ENCODE peak calls at places on chromosomes 1 and 21, in six cellular contexts. L is IMR-90, G is Peyer's patch, O is mammary epithelial cell, D is hepatocyte, H is heart left ventricle. I is an unnamed sample. For H3K27me3, the result is how much of the 10 kb centered on the place peaks cover.

GRCh38 chr1:60483471-60483870 is 409.9 kb upstream of the C1orf87 start:
- DNase-seq in L (no peak), G (no peak), O (no peak), D (no peak), H (no peak), I (no peak)

GRCh38 chr1:223755432-223755792 is 43.1 kb downstream of the CAPN2 start:
- DNase-seq in L (no peak), G (peak), O (no peak), D (no peak), H (no peak), I (no peak)

GRCh38 chr1:221939598-221939997 is 197.7 kb upstream of the DUSP10 start:
- DNase-seq in L (no peak), G (no peak), O (no peak), D (no peak), H (no peak), I (no peak)

GRCh38 chr1:234555390-234556112 is 54.4 kb downstream of the IRF2BP2 start:
- DNase-seq in L (no peak), G (no peak), O (no peak), D (no peak), H (no peak), I (no peak)

GRCh38 chr1:62070384-62071011 is 124.2 kb upstream of the L1TD1 start:
- DNase-seq in L (peak), G (no peak), O (no peak), D (no peak), H (no peak), I (no peak)

GRCh38 chr1:27001570-27002360 is 8.3 kb downstream of the TRNP1 start:
- DNase-seq in L (no peak), G (no peak), O (peak), D (peak), H (peak), I (peak)

GRCh38 chr1:20165522-20165951 is 20.4 kb upstream of the UBXN10 start:
- DNase-seq in L (no peak), G (no peak), O (peak), D (no peak), H (no peak), I (no peak)

GRCh38 chr1:199124351-199124750 is 485.5 kb downstream of the PTPRC start:
- DNase-seq in L (peak), G (no peak), O (no peak), D (no peak), H (no peak), I (no peak)

GRCh38 chr1:150695561-150695960 is 1.4 kb downstream of the GOLPH3L start:
- DNase-seq in L (peak), G (no peak), O (peak), D (no peak), H (no peak), I (no peak)

GRCh38 chr1:145545055-145545454 is 62.7 kb upstream of the GPR89A start:
- DNase-seq in L (peak), G (no peak), O (no peak), D (no peak), H (no peak), I (no peak)

GRCh38 chr1:31218705-31219104 is 21.0 kb downstream of the NKAIN1 start:
- DNase-seq in L (no peak), G (no peak), O (no peak), D (no peak), H (no peak), I (no peak)

GRCh38 chr1:112974646-112975045 is 18.6 kb upstream of the SLC16A1 start:
- DNase-seq in L (no peak), G (no peak), O (no peak), D (no peak), H (no peak), I (no peak)

GRCh38 chr1:39540504-39541031 is 36.0 kb downstream of the PABPC4 start:
- DNase-seq in L (peak), G (no peak), O (no peak), D (no peak), H (peak), I (peak)

GRCh38 chr1:162937721-162938395 is 76.9 kb upstream of the CCDC190 start:
- DNase-seq in L (no peak), G (no peak), O (no peak), D (no peak), H (no peak), I (no peak)

GRCh38 chr1:27011058-27011764 is 1.4 kb downstream of the TENT5B start:
- DNase-seq in L (peak), G (peak), O (peak), D (peak), H (no peak), I (no peak)

GRCh38 chr1:224175615-224176014 is 7.4 kb upstream of the DEGS1 start:
- DNase-seq in L (peak), G (no peak), O (no peak), D (peak), H (peak), I (peak)

GRCh38 chr1:240092301-240093119 is 827 bp downstream of the FMN2 start:
- DNase-seq in L (peak), G (no peak), O (peak), D (peak), H (peak), I (no peak)

GRCh38 chr1:11067716-11068495 is 8.1 kb upstream of the SRM start:
- DNase-seq in L (no peak), G (no peak), O (no peak), D (no peak), H (no peak), I (no peak)

GRCh38 chr1:184994301-184994700 is 20.0 kb upstream of the NIBAN1 start:
- DNase-seq in L (no peak), G (no peak), O (no peak), D (no peak), H (no peak), I (no peak)

GRCh38 chr1:239587066-239587465 is 200.7 kb downstream of the CHRM3 start:
- DNase-seq in L (no peak), G (no peak), O (no peak), D (no peak), H (no peak), I (no peak)

GRCh38 chr1:162179121-162179520 is 109.6 kb downstream of the NOS1AP start:
- DNase-seq in L (no peak), G (no peak), O (no peak), D (no peak), H (no peak), I (no peak)

GRCh38 chr1:67404212-67404620 is 26.0 kb downstream of the SERBP1 start:
- DNase-seq in L (peak), G (no peak), O (peak), D (no peak), H (no peak), I (no peak)

GRCh38 chr1:1721201-1721600 is 3.0 kb downstream of the CDK11A start:
- DNase-seq in L (no peak), G (peak), O (no peak), D (no peak), H (no peak), I (no peak)

GRCh38 chr1:157170677-157171515 is 32.7 kb upstream of the ETV3 start:
- DNase-seq in L (no peak), G (peak), O (peak), D (peak), H (no peak), I (no peak)

GRCh38 chr1:150576794-150577556 is 2.4 kb downstream of the MCL1 start:
- DNase-seq in L (peak), G (peak), O (no peak), D (peak), H (no peak), I (no peak)

GRCh38 chr1:235160395-235160964 is 570 bp downstream of the RBM34 start:
- DNase-seq in L (peak), G (no peak), O (no peak), D (no peak), H (no peak), I (no peak)

GRCh38 chr1:227314014-227314848 is 4.1 kb downstream of the CDC42BPA start:
- DNase-seq in L (no peak), G (no peak), O (no peak), D (no peak), H (no peak), I (no peak)

GRCh38 chr1:43799656-43800629 is 92.6 kb downstream of the ST3GAL3 start:
- DNase-seq in L (peak), G (no peak), O (no peak), D (no peak), H (no peak), I (no peak)

GRCh38 chr1:235024045-235024439 is 104.6 kb downstream of the TOMM20 start:
- DNase-seq in L (no peak), G (no peak), O (no peak), D (no peak), H (no peak), I (no peak)

GRCh38 chr1:9580942-9581341 is 7.8 kb upstream of the TMEM201 start:
- DNase-seq in L (no peak), G (no peak), O (no peak), D (no peak), H (no peak), I (no peak)

GRCh38 chr21:44281801-44282200 is 3.9 kb upstream of the AIRE start:
- DNase-seq in L (no peak), G (no peak), O (no peak), D (no peak), H (no peak), I (no peak)

GRCh38 chr21:44282370-44282769 is 3.3 kb upstream of the AIRE start:
- DNase-seq in L (no peak), G (no peak), O (no peak), D (no peak), H (no peak), I (no peak)

GRCh38 chr21:44285547-44285992 is at the start of gene AIRE:
- DNase-seq in L (peak), G (no peak), O (no peak), D (peak), H (no peak), I (no peak)

GRCh38 chr21:44285102-44285501 is 574 bp upstream of the AIRE start:
- DNase-seq in L (no peak), G (no peak), O (no peak), D (no peak), H (no peak), I (no peak)

DNA sequence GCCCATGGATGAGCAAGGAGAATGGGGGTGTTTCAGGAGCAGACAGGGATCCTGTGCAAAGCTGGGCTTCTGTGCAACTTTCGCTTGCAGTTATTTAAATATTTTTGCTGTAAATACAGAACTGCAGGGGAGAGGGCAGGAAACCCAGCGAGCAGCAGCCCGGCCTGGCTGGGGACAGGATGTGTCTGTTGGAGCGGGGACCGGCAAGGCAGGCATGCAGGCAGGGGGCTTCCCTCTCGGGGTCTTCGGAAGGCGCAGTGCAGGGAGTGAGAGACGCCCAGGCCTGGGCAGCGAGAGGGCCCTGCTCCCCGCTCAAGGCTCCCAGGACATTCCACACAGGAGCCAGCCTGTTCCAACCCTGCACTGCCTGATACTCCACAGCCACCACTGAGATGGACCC is 1.7 kb upstream of the AIRE start:
- DNase-seq in L (no peak), G (no peak), O (no peak), D (no peak), H (no peak), I (no peak)
- H3K27me3 ChIP-seq in L (under half), G (under half), O (under half), D (under half), H (under half), I (under half)

DNA sequence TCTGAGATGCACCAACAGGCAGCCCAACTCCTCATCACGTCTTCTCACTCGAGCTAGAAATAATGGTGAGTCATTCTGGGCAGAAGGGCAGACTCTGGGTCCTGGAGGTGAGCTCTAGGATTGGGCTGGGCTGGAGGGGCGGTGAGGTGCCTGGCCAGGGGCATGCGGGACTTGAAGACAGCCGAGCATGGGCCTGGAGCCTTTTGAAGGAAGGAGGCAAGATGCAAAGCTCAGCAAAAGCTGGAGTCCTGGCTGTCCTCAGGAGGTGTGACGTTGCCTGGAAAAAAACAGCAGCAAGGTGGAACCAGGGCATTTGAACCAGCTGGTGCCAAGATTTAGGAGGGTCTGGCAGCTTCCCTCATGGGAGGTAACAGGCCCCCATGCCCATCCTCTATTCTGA is 712 bp downstream of the KCNA2 start:
- DNase-seq in L (no peak), G (no peak), O (no peak), D (no peak), H (no peak), I (no peak)
- H3K27me3 ChIP-seq in L (half or more), G (under half), O (under half), D (half or more), H (under half), I (half or more)

GRCh38 chr1:3664700-3665375 is 12.5 kb downstream of the TP73 start:
- DNase-seq in L (no peak), G (no peak), O (no peak), D (no peak), H (no peak), I (no peak)
- H3K27me3 ChIP-seq in L (under half), G (under half), O (under half), D (under half), H (under half), I (under half)

DNA sequence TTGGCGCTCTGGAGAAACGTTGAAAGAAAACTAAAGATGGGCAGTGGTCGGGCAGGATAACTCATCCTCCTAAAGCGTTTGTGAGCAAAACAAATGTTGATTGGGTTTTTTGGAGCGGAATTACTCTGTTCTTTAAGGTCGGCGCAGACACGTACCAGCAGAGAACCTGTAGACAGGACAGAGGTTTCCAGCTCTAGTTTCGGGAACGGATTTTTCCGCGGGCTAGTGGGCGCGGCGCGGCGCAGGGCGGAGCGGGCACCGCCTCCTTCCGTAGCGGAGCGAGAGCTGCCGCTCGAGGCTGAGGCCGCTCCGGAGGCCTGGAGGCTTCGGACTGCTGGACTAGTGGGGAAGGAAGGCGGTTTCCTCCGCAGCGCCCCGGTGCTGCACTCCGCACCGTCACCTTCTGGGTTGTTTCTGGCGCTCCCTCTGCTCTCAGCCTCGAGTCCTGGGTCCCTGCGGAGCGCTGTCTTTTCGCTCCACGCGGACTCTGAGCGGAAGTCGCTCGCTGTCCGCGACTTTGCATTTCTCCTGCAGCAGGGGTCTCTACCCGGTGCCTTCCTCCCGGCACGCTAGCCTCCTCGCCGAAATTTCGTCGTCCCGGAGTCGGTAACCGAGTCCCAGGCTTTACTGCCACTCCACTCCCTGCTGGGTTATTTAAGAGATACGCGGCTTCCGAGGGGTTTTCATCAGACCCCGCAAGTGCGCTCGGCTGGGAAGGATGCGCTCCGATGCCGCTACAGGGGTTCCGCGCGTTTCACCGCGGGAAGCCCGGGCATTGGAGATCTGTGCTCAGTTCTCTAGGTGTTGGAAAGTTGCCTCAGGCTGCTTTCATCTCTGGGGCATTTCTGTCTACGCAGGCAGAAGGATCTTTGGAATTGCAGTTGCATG is 7.0 kb downstream of the FOXD2 start:
- DNase-seq in L (peak), G (peak), O (peak), D (no peak), H (peak), I (peak)
- H3K27me3 ChIP-seq in L (half or more), G (under half), O (under half), D (half or more), H (half or more), I (half or more)

DNA sequence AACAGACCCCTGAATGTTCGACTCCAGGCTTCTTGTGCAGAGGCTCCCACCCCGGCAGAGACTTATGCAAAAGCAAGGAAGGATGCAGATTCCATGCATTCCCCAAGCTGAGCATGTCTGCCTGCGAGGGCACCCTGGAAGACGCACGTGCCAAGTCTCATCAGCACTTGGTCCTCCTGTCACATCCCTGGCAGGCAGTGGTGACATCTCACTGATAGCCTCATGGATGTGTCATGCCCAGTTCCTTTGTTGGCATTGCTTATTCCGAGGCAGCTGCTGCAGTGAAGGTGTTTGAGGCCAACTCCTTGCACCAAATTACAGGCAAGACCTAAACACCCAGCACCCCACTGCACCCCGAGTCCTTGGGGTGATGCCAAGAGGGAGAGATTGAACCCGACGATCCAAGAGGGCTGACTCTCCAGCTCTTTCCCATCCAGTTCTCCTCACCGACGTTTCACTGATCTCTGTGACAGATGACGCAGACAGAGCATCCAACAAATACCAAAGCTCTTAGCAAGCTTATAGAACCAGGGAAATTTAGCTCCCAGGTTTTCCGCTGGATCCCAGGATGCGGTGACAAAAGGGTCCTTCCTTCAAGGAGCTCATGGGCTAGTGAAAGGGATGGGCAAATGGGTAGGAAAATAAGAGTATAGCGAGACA is 611.1 kb downstream of the AJAP1 start:
- DNase-seq in L (no peak), G (no peak), O (no peak), D (no peak), H (no peak), I (no peak)
- H3K27me3 ChIP-seq in L (under half), G (under half), O (under half), D (under half), H (under half), I (under half)

GRCh38 chr1:204702552-204703270 is 17.2 kb upstream of the LRRN2 start:
- DNase-seq in L (no peak), G (peak), O (no peak), D (no peak), H (no peak), I (no peak)
- H3K27me3 ChIP-seq in L (under half), G (under half), O (under half), D (under half), H (under half), I (under half)

GRCh38 chr21:31339736-31340135 is 4.3 kb downstream of the TIAM1 start:
- DNase-seq in L (peak), G (no peak), O (no peak), D (no peak), H (no peak), I (no peak)
- H3K27me3 ChIP-seq in L (under half), G (under half), O (under half), D (under half), H (under half), I (under half)

I was measured in heart right ventricle.